ENCODE peak calls at places on chromosome 2, in four cellular contexts. One of them, this sample, is unnamed.

GRCh38 chr2:150376627-150377335 is 110.7 kb downstream of the RND3 start:
- DNase-seq in upper lobe of left lung: no peak
- DNase-seq in ovary: no peak
- DNase-seq in transverse colon: no peak
- DNase-seq in this sample: peak

GRCh38 chr2:61471905-61472805 is 1.3 kb upstream of the USP34 start:
- DNase-seq in upper lobe of left lung: peak
- DNase-seq in ovary: no peak
- DNase-seq in transverse colon: peak
- DNase-seq in this sample: peak

GRCh38 chr2:129923265-129924141 is 56.0 kb upstream of the RAB6C start:
- DNase-seq in ovary: no peak
- DNase-seq in upper lobe of left lung: no peak
- DNase-seq in transverse colon: no peak
- DNase-seq in this sample: peak

GRCh38 chr2:17643031-17643615 is 102.6 kb downstream of the VSNL1 start:
- DNase-seq in transverse colon: no peak
- DNase-seq in ovary: no peak
- DNase-seq in upper lobe of left lung: peak
- DNase-seq in this sample: peak

GRCh38 chr2:196987654-196988364 is 61.3 kb upstream of the PGAP1 start:
- DNase-seq in transverse colon: no peak
- DNase-seq in ovary: peak
- DNase-seq in upper lobe of left lung: no peak
- DNase-seq in this sample: peak

GRCh38 chr2:68646303-68646702 is 2.9 kb downstream of the PROKR1 start:
- DNase-seq in upper lobe of left lung: no peak
- DNase-seq in transverse colon: no peak
- DNase-seq in ovary: no peak
- DNase-seq in this sample: peak

GRCh38 chr2:67650292-67651133 is 253.4 kb downstream of the ETAA1 start:
- DNase-seq in transverse colon: peak
- DNase-seq in upper lobe of left lung: peak
- DNase-seq in ovary: peak
- DNase-seq in this sample: peak

GRCh38 chr2:228048838-228049490 is 132.5 kb downstream of the SPHKAP start:
- DNase-seq in transverse colon: peak
- DNase-seq in upper lobe of left lung: peak
- DNase-seq in ovary: no peak
- DNase-seq in this sample: peak

GRCh38 chr2:12031871-12032270 is 285.4 kb downstream of the LPIN1 start:
- DNase-seq in transverse colon: no peak
- DNase-seq in ovary: no peak
- DNase-seq in upper lobe of left lung: no peak
- DNase-seq in this sample: no peak

GRCh38 chr2:136065384-136065783 is 52.6 kb downstream of the CXCR4 start:
- DNase-seq in ovary: no peak
- DNase-seq in upper lobe of left lung: no peak
- DNase-seq in transverse colon: no peak
- DNase-seq in this sample: peak

GRCh38 chr2:8827729-8828128 is 9.7 kb downstream of the KIDINS220 start:
- DNase-seq in transverse colon: no peak
- DNase-seq in upper lobe of left lung: no peak
- DNase-seq in ovary: no peak
- DNase-seq in this sample: no peak

GRCh38 chr2:238079874-238080327 is 19.1 kb downstream of the SCLY start:
- DNase-seq in upper lobe of left lung: no peak
- DNase-seq in transverse colon: no peak
- DNase-seq in ovary: no peak
- DNase-seq in this sample: peak

GRCh38 chr2:48448274-48449061 is 81.5 kb upstream of the STON1 start:
- DNase-seq in ovary: no peak
- DNase-seq in transverse colon: no peak
- DNase-seq in upper lobe of left lung: no peak
- DNase-seq in this sample: peak

GRCh38 chr2:66957677-66958076 is 439.5 kb upstream of the ETAA1 start:
- DNase-seq in upper lobe of left lung: no peak
- DNase-seq in ovary: no peak
- DNase-seq in transverse colon: no peak
- DNase-seq in this sample: no peak

GRCh38 chr2:24496959-24497358 is 5.9 kb downstream of the NCOA1 start:
- DNase-seq in transverse colon: no peak
- DNase-seq in ovary: no peak
- DNase-seq in upper lobe of left lung: no peak
- DNase-seq in this sample: no peak

GRCh38 chr2:121513597-121514333 is 16.9 kb upstream of the RNU4ATAC start:
- DNase-seq in ovary: no peak
- DNase-seq in transverse colon: no peak
- DNase-seq in upper lobe of left lung: no peak
- DNase-seq in this sample: no peak

GRCh38 chr2:224404766-224405165 is 2.9 kb upstream of the FAM124B start:
- DNase-seq in upper lobe of left lung: no peak
- DNase-seq in transverse colon: no peak
- DNase-seq in ovary: no peak
- DNase-seq in this sample: no peak

GRCh38 chr2:23380562-23381065 is 4.4 kb upstream of the KLHL29 start:
- DNase-seq in ovary: no peak
- DNase-seq in transverse colon: no peak
- DNase-seq in upper lobe of left lung: peak
- DNase-seq in this sample: no peak

GRCh38 chr2:45397292-45397691 is 213.8 kb downstream of the SRBD1 start:
- DNase-seq in transverse colon: no peak
- DNase-seq in upper lobe of left lung: no peak
- DNase-seq in ovary: no peak
- DNase-seq in this sample: no peak

GRCh38 chr2:137800386-137800785 is 163.9 kb upstream of the HNMT start:
- DNase-seq in ovary: no peak
- DNase-seq in upper lobe of left lung: no peak
- DNase-seq in transverse colon: no peak
- DNase-seq in this sample: no peak

GRCh38 chr2:58620127-58620526 is 379.0 kb upstream of the FANCL start:
- DNase-seq in transverse colon: no peak
- DNase-seq in ovary: no peak
- DNase-seq in upper lobe of left lung: no peak
- DNase-seq in this sample: no peak

GRCh38 chr2:110716959-110717645 is 15.3 kb upstream of the ACOXL start:
- DNase-seq in ovary: no peak
- DNase-seq in upper lobe of left lung: no peak
- DNase-seq in transverse colon: no peak
- DNase-seq in this sample: no peak

GRCh38 chr2:127410871-127411396 is 7.3 kb upstream of the PROC start:
- DNase-seq in upper lobe of left lung: no peak
- DNase-seq in transverse colon: no peak
- DNase-seq in ovary: no peak
- DNase-seq in this sample: peak
- TF ChIP-seq EP300 in upper lobe of left lung: no peak
- TF ChIP-seq EP300 in transverse colon: no peak
- TF ChIP-seq EP300 in ovary: no peak
- TF ChIP-seq EP300 in this sample: peak

GRCh38 chr2:176555112-176555511 is 285.9 kb downstream of the MTX2 start:
- DNase-seq in transverse colon: no peak
- DNase-seq in upper lobe of left lung: no peak
- DNase-seq in ovary: no peak
- DNase-seq in this sample: no peak

GRCh38 chr2:176554107-176555048 is 285.1 kb downstream of the MTX2 start:
- DNase-seq in transverse colon: peak
- DNase-seq in ovary: peak
- DNase-seq in upper lobe of left lung: no peak
- DNase-seq in this sample: peak

GRCh38 chr2:176552456-176553135 is 283.4 kb downstream of the MTX2 start:
- DNase-seq in ovary: no peak
- DNase-seq in upper lobe of left lung: no peak
- DNase-seq in transverse colon: no peak
- DNase-seq in this sample: no peak

GRCh38 chr2:176555781-176556180 is 286.5 kb downstream of the MTX2 start:
- DNase-seq in upper lobe of left lung: no peak
- DNase-seq in ovary: no peak
- DNase-seq in transverse colon: peak
- DNase-seq in this sample: no peak

GRCh38 chr2:176553685-176554106 is 284.5 kb downstream of the MTX2 start:
- DNase-seq in upper lobe of left lung: peak
- DNase-seq in ovary: peak
- DNase-seq in transverse colon: peak
- DNase-seq in this sample: no peak
- TF ChIP-seq EP300 in upper lobe of left lung: no peak
- TF ChIP-seq EP300 in ovary: no peak
- TF ChIP-seq EP300 in transverse colon: no peak
- TF ChIP-seq EP300 in this sample: no peak

GRCh38 chr2:177080746-177081145 is 131.8 kb upstream of the HNRNPA3 start:
- DNase-seq in transverse colon: no peak
- DNase-seq in upper lobe of left lung: no peak
- DNase-seq in ovary: no peak
- DNase-seq in this sample: no peak
- TF ChIP-seq EP300 in transverse colon: no peak
- TF ChIP-seq EP300 in upper lobe of left lung: no peak
- TF ChIP-seq EP300 in ovary: no peak
- TF ChIP-seq EP300 in this sample: no peak

DNA sequence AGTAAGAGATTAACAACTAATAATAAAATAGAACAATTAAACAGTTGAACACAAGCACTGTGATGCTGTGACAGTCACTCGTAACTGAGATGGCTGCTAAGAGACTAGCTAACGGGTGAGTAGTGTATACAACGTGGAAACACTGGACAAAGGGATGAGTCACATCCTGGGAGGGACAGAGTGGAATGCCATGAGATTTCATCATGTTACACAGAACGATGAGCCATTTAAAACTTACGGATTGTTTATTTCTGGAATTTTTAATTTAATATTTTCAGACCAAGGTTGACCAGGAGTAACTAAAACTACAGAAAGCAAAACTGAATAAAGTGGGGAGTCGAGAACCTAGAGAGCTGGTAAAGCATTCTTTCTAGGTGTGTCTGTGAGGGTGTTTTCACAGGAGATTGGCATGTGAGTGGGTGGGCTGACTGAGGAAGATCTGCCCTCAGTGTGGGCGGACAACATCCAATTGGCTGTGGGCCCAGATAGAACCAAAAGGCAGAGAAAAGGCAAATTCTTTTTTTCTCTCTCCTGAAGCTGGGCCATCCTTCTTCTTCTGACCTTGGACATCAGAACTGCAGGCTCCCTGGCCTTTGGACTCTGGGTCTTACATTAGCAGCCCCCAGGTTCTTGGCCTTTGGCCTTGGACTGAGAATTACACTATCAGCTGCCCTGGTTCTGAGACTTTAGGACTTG is 14.6 kb downstream of the TMSB10 start:
- DNase-seq in transverse colon: peak
- DNase-seq in upper lobe of left lung: peak
- DNase-seq in ovary: peak
- DNase-seq in this sample: peak
- TF ChIP-seq EP300 in transverse colon: no peak
- TF ChIP-seq EP300 in upper lobe of left lung: no peak
- TF ChIP-seq EP300 in ovary: no peak
- TF ChIP-seq EP300 in this sample: peak

GRCh38 chr2:63984606-63985359 is 34.4 kb downstream of the VPS54 start:
- DNase-seq in ovary: no peak
- DNase-seq in upper lobe of left lung: no peak
- DNase-seq in transverse colon: no peak
- DNase-seq in this sample: peak

GRCh38 chr2:63982335-63982734 is 36.9 kb downstream of the VPS54 start:
- DNase-seq in ovary: no peak
- DNase-seq in transverse colon: no peak
- DNase-seq in upper lobe of left lung: no peak
- DNase-seq in this sample: no peak

GRCh38 chr2:63980794-63981193 is 38.4 kb downstream of the VPS54 start:
- DNase-seq in upper lobe of left lung: no peak
- DNase-seq in transverse colon: no peak
- DNase-seq in ovary: no peak
- DNase-seq in this sample: no peak

GRCh38 chr2:63981702-63982103 is 37.5 kb downstream of the VPS54 start:
- DNase-seq in ovary: no peak
- DNase-seq in transverse colon: no peak
- DNase-seq in upper lobe of left lung: no peak
- DNase-seq in this sample: peak

GRCh38 chr2:63983986-63984605 is 35.1 kb downstream of the VPS54 start:
- DNase-seq in transverse colon: no peak
- DNase-seq in upper lobe of left lung: no peak
- DNase-seq in ovary: no peak
- DNase-seq in this sample: peak
- TF ChIP-seq EP300 in transverse colon: no peak
- TF ChIP-seq EP300 in upper lobe of left lung: no peak
- TF ChIP-seq EP300 in ovary: no peak
- TF ChIP-seq EP300 in this sample: peak